ENCODE peak calls at places on chromosomes 1 and 21, in four cellular contexts. R is HepG2, O is HCT116, C is K562. J is an unnamed sample.

GRCh38 chr1:201614262-201615015 is 75.5 kb downstream of the NAV1 start:
- DNase-seq in O (no peak), C (peak; percentile 67), R (no peak), J (no peak)

GRCh38 chr1:145720878-145721671 is 1.8 kb downstream of the CD160 start:
- DNase-seq in O (peak; percentile 35), C (peak; percentile 74), R (peak; percentile 40), J (no peak)

GRCh38 chr1:181646723-181647122 is 163.4 kb downstream of the CACNA1E start:
- DNase-seq in O (no peak), C (no peak), R (no peak), J (no peak)

GRCh38 chr1:203129501-203130231 is 2.1 kb downstream of the ADORA1 start:
- DNase-seq in C (no peak), O (no peak), R (no peak), J (no peak)

GRCh38 chr1:182786223-182787001 is 3.2 kb upstream of the NPL start:
- DNase-seq in R (peak; percentile 34), C (peak; percentile 84), O (peak; percentile 61), J (peak; percentile 38)

GRCh38 chr1:233064988-233065387 is 114.6 kb downstream of the NTPCR start:
- DNase-seq in R (no peak), O (no peak), C (no peak), J (no peak)

GRCh38 chr1:19435851-19436465 is 49.4 kb downstream of the CAPZB start:
- DNase-seq in R (peak; percentile 44), C (no peak), O (no peak), J (no peak)

GRCh38 chr1:149917590-149918144 is at the start of gene SV2A:
- DNase-seq in R (peak; percentile 34), O (no peak), C (no peak), J (no peak)

GRCh38 chr1:214305164-214305751 is 24.3 kb downstream of the SMYD2 start:
- DNase-seq in C (no peak), R (no peak), O (no peak), J (no peak)

GRCh38 chr1:117339866-117340357 is 27.3 kb upstream of the MAN1A2 start:
- DNase-seq in C (peak; percentile 73), R (peak; percentile 39), O (peak; percentile 21), J (no peak)

GRCh38 chr1:112341986-112342385 is 54.0 kb upstream of the CTTNBP2NL start:
- DNase-seq in O (no peak), R (no peak), C (no peak), J (no peak)

GRCh38 chr1:159953866-159954515 is at the start of gene SLAMF9:
- DNase-seq in O (no peak), R (no peak), C (no peak), J (no peak)

GRCh38 chr1:39919545-39919944 is 17.8 kb upstream of the MYCL start:
- DNase-seq in C (peak; percentile 86), O (peak; percentile 68), R (peak; percentile 61), J (peak; percentile 45)

GRCh38 chr1:158076461-158076860 is 83.0 kb downstream of the KIRREL1 start:
- DNase-seq in O (no peak), R (no peak), C (no peak), J (no peak)

GRCh38 chr1:246351726-246352125 is 155.4 kb downstream of the SMYD3 start:
- DNase-seq in O (no peak), C (no peak), R (no peak), J (no peak)

GRCh38 chr1:91650764-91651163 is 150.1 kb downstream of the CDC7 start:
- DNase-seq in C (peak; percentile 47), R (no peak), O (no peak), J (peak; percentile 10)

GRCh38 chr1:43082701-43083100 is 89.4 kb downstream of the EBNA1BP2 start:
- DNase-seq in O (no peak), R (no peak), C (no peak), J (no peak)

GRCh38 chr1:235697517-235697916 is 47.9 kb upstream of the GNG4 start:
- DNase-seq in O (no peak), C (no peak), R (no peak), J (no peak)

GRCh38 chr1:24027838-24028468 is 47.8 kb upstream of the SRSF10 start:
- DNase-seq in C (peak; percentile 32), R (peak; percentile 60), O (no peak), J (no peak)

GRCh38 chr1:24830680-24831272 is 85.5 kb downstream of the CLIC4 start:
- DNase-seq in R (peak; percentile 62), C (peak; percentile 68), O (peak; percentile 68), J (peak; percentile 67)

DNA sequence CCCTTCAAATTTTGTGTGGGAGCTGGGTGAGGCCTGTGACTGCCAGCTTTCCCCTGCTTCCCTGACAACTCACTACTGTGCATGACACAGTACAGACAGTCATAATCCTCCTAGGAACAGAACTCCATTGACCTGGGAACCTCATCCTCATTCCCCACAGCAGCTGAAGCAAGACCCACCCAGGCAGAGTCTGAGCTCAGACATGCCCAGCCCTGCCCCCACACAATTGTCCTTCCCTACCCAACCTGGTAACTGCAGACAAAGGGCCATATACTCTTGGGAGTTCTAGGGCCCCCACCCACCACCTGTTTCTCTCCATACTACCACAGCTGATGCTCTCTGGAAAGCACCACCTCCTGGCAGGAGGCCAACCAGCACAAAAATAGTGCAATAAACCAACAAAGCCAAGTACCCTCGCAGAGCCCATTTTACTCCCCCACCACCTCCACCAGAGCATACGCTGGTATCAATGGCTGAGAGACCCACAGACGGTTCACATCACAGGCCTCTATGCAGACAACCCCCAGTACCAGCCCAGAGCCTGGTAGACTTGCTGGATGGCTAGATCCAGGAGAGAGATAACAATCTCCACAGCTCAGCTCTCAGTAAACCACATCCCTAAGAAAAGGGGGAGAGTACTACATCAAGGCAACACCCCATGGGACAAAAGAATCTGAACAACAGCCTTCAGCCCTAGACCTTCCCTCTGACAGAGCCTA is 159.7 kb upstream of the CXADR start:
- DNase-seq in C (no peak), O (no peak), R (no peak), J (no peak)
- TF ChIP-seq SIN3A in C (no peak), O (no peak), R (no peak), J (no peak)

GRCh38 chr1:234505774-234506114 is 26.8 kb upstream of the TARBP1 start:
- DNase-seq in O (no peak), R (no peak), C (no peak), J (no peak)
- TF ChIP-seq TCF7L2 in O (no peak), R (no peak), C (no peak), J (no peak)

GRCh38 chr1:65791860-65792670 is 630 bp upstream of the PDE4B start:
- DNase-seq in C (no peak), O (no peak), R (no peak), J (no peak)

GRCh38 chr1:65792671-65793358 is at the start of gene PDE4B:
- DNase-seq in O (no peak), R (no peak), C (no peak), J (no peak)

GRCh38 chr1:65793359-65793732 is 651 bp downstream of the PDE4B start:
- DNase-seq in C (no peak), R (no peak), O (no peak), J (no peak)

GRCh38 chr1:65788762-65789161 is 3.9 kb upstream of the PDE4B start:
- DNase-seq in C (no peak), O (no peak), R (no peak), J (no peak)

GRCh38 chr1:65791396-65791795 is 1.3 kb upstream of the PDE4B start:
- DNase-seq in C (no peak), O (no peak), R (no peak), J (no peak)
- TF ChIP-seq SIN3A in C (no peak), O (no peak), R (no peak), J (no peak)

GRCh38 chr21:45440736-45441350 is 35.9 kb downstream of the COL18A1 start:
- DNase-seq in O (no peak), C (no peak), R (no peak), J (no peak)
- TF ChIP-seq TCF7L2 in O (no peak), C (no peak), R (no peak), J (no peak)

GRCh38 chr1:18279713-18280074 is 172.1 kb downstream of the IGSF21 start:
- DNase-seq in C (no peak), O (no peak), R (no peak), J (no peak)
- TF ChIP-seq SIN3A in C (no peak), O (no peak), R (no peak), J (no peak)

GRCh38 chr1:12191242-12192032 is 24.6 kb downstream of the TNFRSF1B start:
- DNase-seq in O (no peak), C (no peak), R (no peak), J (no peak)
- TF ChIP-seq TCF7L2 in O (no peak), C (no peak), R (no peak), J (no peak)

DNA sequence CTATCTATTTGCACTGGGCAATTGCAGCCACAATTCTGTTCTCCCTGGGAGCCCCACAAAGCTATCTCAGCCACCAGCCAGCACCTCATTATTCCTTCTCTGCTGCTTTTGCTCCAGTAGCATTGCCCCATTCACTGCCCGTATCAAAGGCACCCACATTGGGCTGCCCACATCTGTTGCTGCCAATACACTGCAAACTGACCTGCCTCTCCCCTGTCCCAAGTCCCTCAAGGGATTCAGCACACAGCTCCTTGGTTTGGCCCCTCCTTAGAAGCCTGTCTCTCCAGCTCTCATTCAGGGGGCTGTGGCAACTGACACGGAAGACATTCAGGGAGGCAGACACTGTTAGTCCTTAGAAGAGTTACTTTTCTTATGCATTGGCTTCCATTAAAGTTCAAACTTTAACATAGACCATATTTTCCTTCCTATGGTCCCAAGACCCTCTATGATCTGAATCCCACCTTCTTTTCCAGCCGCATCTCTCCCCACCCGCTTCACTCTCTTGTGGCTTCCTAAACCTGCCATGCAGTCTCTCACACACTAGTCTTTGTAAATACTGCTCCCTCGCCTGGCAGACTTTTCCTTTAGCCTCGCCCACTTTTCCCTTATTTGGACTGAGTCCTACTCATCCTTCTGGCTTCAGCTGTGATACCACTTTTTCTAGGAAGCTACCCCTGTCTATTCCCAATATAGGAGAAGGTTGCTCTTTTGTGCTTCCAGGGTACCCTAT is 19.3 kb upstream of the KLHDC8A start:
- DNase-seq in C (peak; percentile 16), R (peak; percentile 33), O (peak; percentile 16), J (no peak)
- TF ChIP-seq SIN3A in C (no peak), R (no peak), O (no peak), J (no peak)

GRCh38 chr1:172827301-172827700 is 168.4 kb downstream of the FASLG start:
- DNase-seq in C (no peak), R (no peak), O (no peak), J (no peak)

GRCh38 chr1:172823534-172823933 is 164.6 kb downstream of the FASLG start:
- DNase-seq in O (no peak), C (no peak), R (no peak), J (no peak)

GRCh38 chr1:172824199-172824598 is 165.3 kb downstream of the FASLG start:
- DNase-seq in R (no peak), O (no peak), C (no peak), J (no peak)

GRCh38 chr1:172827841-172828240 is 168.9 kb downstream of the FASLG start:
- DNase-seq in R (no peak), C (no peak), O (no peak), J (no peak)

DNA sequence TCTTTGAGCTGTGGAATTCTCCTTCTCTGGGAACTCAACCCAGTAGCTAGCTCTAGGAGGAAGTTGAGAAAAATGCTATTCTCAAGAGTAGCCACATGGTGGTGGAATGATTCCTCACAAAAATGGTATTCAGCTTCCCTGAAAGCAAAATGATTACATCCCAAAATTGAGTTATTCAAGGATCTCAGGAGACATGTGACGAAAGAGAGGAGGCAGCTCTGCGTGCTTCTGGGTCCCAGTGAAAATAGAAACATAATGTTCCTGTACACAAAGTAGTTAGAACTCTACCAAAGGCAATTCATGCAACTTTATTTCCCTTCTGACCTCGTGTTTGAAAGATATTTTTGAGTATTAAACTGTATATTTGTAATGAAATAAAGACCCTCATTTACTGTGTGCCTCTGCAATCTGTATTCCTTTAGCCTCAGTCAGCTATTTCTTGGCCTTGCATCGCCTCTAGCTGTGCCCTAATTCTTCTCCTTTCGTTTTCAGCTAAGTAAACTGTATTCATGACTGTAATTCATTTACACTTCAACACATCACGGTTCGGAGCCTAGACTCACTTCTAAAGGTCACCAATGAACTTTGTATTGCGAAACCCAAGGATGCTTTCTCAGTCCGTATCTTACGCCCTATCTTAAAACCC is 167.3 kb downstream of the FASLG start:
- DNase-seq in R (peak; percentile 21), C (peak; percentile 35), O (peak; percentile 61), J (peak; percentile 48)
- TF ChIP-seq TCF7L2 in R (no peak), C (no peak), O (no peak), J (no peak)